ENCODE peak calls at places on chromosome 1, in seven cellular contexts. One of them, this sample, is unnamed.

GRCh38 chr1:103162360-103162759 is 54.0 kb upstream of the COL11A1 start:
- DNase-seq in COLO829: no peak
- DNase-seq in mucosa of gallbladder: no peak
- DNase-seq in activated CD4-positive, alpha-beta T cell treated with anti-CD3 and anti-CD28 coated beads, Interleukin-2, amount 50 U/mL, for 1 hour: no peak
- DNase-seq in T-cell: no peak
- DNase-seq in GM23338: no peak
- DNase-seq in hepatic stellate cell: no peak
- DNase-seq in this sample: no peak

GRCh38 chr1:9239622-9240401 is 5.2 kb downstream of the H6PD start:
- DNase-seq in COLO829: no peak
- DNase-seq in mucosa of gallbladder: peak
- DNase-seq in activated CD4-positive, alpha-beta T cell treated with anti-CD3 and anti-CD28 coated beads, Interleukin-2, amount 50 U/mL, for 1 hour: peak
- DNase-seq in T-cell: peak
- DNase-seq in GM23338: no peak
- DNase-seq in hepatic stellate cell: no peak
- DNase-seq in this sample: no peak

GRCh38 chr1:34763142-34763781 is 3.7 kb downstream of the GJB4 start:
- DNase-seq in COLO829: no peak
- DNase-seq in mucosa of gallbladder: peak
- DNase-seq in activated CD4-positive, alpha-beta T cell treated with anti-CD3 and anti-CD28 coated beads, Interleukin-2, amount 50 U/mL, for 1 hour: no peak
- DNase-seq in T-cell: no peak
- DNase-seq in GM23338: peak
- DNase-seq in hepatic stellate cell: peak
- DNase-seq in this sample: no peak

GRCh38 chr1:3772027-3772714 is 378 bp upstream of the SMIM1 start:
- DNase-seq in COLO829: peak
- DNase-seq in mucosa of gallbladder: peak
- DNase-seq in activated CD4-positive, alpha-beta T cell treated with anti-CD3 and anti-CD28 coated beads, Interleukin-2, amount 50 U/mL, for 1 hour: peak
- DNase-seq in T-cell: peak
- DNase-seq in GM23338: peak
- DNase-seq in hepatic stellate cell: peak
- DNase-seq in this sample: no peak

GRCh38 chr1:2587071-2587859 is 688 bp downstream of the PRXL2B start:
- DNase-seq in COLO829: no peak
- DNase-seq in mucosa of gallbladder: no peak
- DNase-seq in activated CD4-positive, alpha-beta T cell treated with anti-CD3 and anti-CD28 coated beads, Interleukin-2, amount 50 U/mL, for 1 hour: no peak
- DNase-seq in T-cell: no peak
- DNase-seq in GM23338: peak
- DNase-seq in hepatic stellate cell: peak
- DNase-seq in this sample: no peak

GRCh38 chr1:145961425-145962156 is 2.8 kb downstream of the ANKRD34A start:
- DNase-seq in COLO829: no peak
- DNase-seq in mucosa of gallbladder: no peak
- DNase-seq in activated CD4-positive, alpha-beta T cell treated with anti-CD3 and anti-CD28 coated beads, Interleukin-2, amount 50 U/mL, for 1 hour: peak
- DNase-seq in T-cell: no peak
- DNase-seq in GM23338: peak
- DNase-seq in hepatic stellate cell: peak
- DNase-seq in this sample: no peak

GRCh38 chr1:244730153-244730933 is 77.4 kb downstream of the DESI2 start:
- DNase-seq in COLO829: no peak
- DNase-seq in mucosa of gallbladder: peak
- DNase-seq in activated CD4-positive, alpha-beta T cell treated with anti-CD3 and anti-CD28 coated beads, Interleukin-2, amount 50 U/mL, for 1 hour: peak
- DNase-seq in T-cell: peak
- DNase-seq in GM23338: peak
- DNase-seq in hepatic stellate cell: peak
- DNase-seq in this sample: no peak

GRCh38 chr1:1833916-1834325 is 55.7 kb upstream of the NADK start:
- DNase-seq in COLO829: no peak
- DNase-seq in mucosa of gallbladder: no peak
- DNase-seq in activated CD4-positive, alpha-beta T cell treated with anti-CD3 and anti-CD28 coated beads, Interleukin-2, amount 50 U/mL, for 1 hour: no peak
- DNase-seq in T-cell: no peak
- DNase-seq in GM23338: no peak
- DNase-seq in hepatic stellate cell: peak
- DNase-seq in this sample: no peak

GRCh38 chr1:2044510-2045319 is 5.5 kb upstream of the PRKCZ start:
- DNase-seq in COLO829: peak
- DNase-seq in mucosa of gallbladder: peak
- DNase-seq in activated CD4-positive, alpha-beta T cell treated with anti-CD3 and anti-CD28 coated beads, Interleukin-2, amount 50 U/mL, for 1 hour: peak
- DNase-seq in T-cell: peak
- DNase-seq in GM23338: peak
- DNase-seq in hepatic stellate cell: peak
- DNase-seq in this sample: no peak

GRCh38 chr1:177068011-177068410 is 96.5 kb downstream of the ASTN1 start:
- DNase-seq in COLO829: no peak
- DNase-seq in mucosa of gallbladder: no peak
- DNase-seq in activated CD4-positive, alpha-beta T cell treated with anti-CD3 and anti-CD28 coated beads, Interleukin-2, amount 50 U/mL, for 1 hour: no peak
- DNase-seq in T-cell: no peak
- DNase-seq in GM23338: peak
- DNase-seq in hepatic stellate cell: no peak
- DNase-seq in this sample: no peak

GRCh38 chr1:61967750-61968149 is 225.5 kb downstream of the PATJ start:
- DNase-seq in COLO829: no peak
- DNase-seq in mucosa of gallbladder: no peak
- DNase-seq in activated CD4-positive, alpha-beta T cell treated with anti-CD3 and anti-CD28 coated beads, Interleukin-2, amount 50 U/mL, for 1 hour: no peak
- DNase-seq in T-cell: no peak
- DNase-seq in GM23338: no peak
- DNase-seq in hepatic stellate cell: no peak
- DNase-seq in this sample: no peak

GRCh38 chr1:100461222-100461621 is 76.7 kb upstream of the GPR88 start:
- DNase-seq in COLO829: no peak
- DNase-seq in mucosa of gallbladder: no peak
- DNase-seq in activated CD4-positive, alpha-beta T cell treated with anti-CD3 and anti-CD28 coated beads, Interleukin-2, amount 50 U/mL, for 1 hour: no peak
- DNase-seq in T-cell: no peak
- DNase-seq in GM23338: peak
- DNase-seq in hepatic stellate cell: no peak
- DNase-seq in this sample: no peak

GRCh38 chr1:72827285-72827684 is 544.9 kb upstream of the NEGR1 start:
- DNase-seq in COLO829: peak
- DNase-seq in mucosa of gallbladder: no peak
- DNase-seq in activated CD4-positive, alpha-beta T cell treated with anti-CD3 and anti-CD28 coated beads, Interleukin-2, amount 50 U/mL, for 1 hour: no peak
- DNase-seq in T-cell: no peak
- DNase-seq in GM23338: no peak
- DNase-seq in hepatic stellate cell: no peak
- DNase-seq in this sample: no peak

GRCh38 chr1:156572663-156573018 is 276 bp upstream of the IQGAP3 start:
- DNase-seq in COLO829: no peak
- DNase-seq in mucosa of gallbladder: no peak
- DNase-seq in activated CD4-positive, alpha-beta T cell treated with anti-CD3 and anti-CD28 coated beads, Interleukin-2, amount 50 U/mL, for 1 hour: no peak
- DNase-seq in T-cell: no peak
- DNase-seq in GM23338: no peak
- DNase-seq in hepatic stellate cell: no peak
- DNase-seq in this sample: no peak

GRCh38 chr1:23417570-23417969 is 7.0 kb downstream of the TCEA3 start:
- DNase-seq in COLO829: no peak
- DNase-seq in mucosa of gallbladder: no peak
- DNase-seq in activated CD4-positive, alpha-beta T cell treated with anti-CD3 and anti-CD28 coated beads, Interleukin-2, amount 50 U/mL, for 1 hour: no peak
- DNase-seq in T-cell: no peak
- DNase-seq in GM23338: no peak
- DNase-seq in hepatic stellate cell: no peak
- DNase-seq in this sample: peak

This sample was measured in NCI-H2029.